ENCODE peak calls at places on chromosomes 16 and 17, in four cellular contexts. One of them, this sample, is unnamed.

GRCh38 chr16:88005968-88006367 is 54.7 kb downstream of the BANP start:
- DNase-seq in neural progenitor cell: no peak
- DNase-seq in breast epithelium: no peak
- DNase-seq in CD8-positive, alpha-beta T cell: no peak
- DNase-seq in this sample: no peak

GRCh38 chr16:87740909-87741424 is 24.8 kb downstream of the KLHDC4 start:
- DNase-seq in neural progenitor cell: no peak
- DNase-seq in breast epithelium: no peak
- DNase-seq in CD8-positive, alpha-beta T cell: no peak
- DNase-seq in this sample: no peak

GRCh38 chr17:76672270-76672851 is 28.8 kb upstream of the ST6GALNAC1 start:
- DNase-seq in neural progenitor cell: no peak
- DNase-seq in breast epithelium: no peak
- DNase-seq in CD8-positive, alpha-beta T cell: no peak
- DNase-seq in this sample: no peak

GRCh38 chr16:585351-585750 is 4.5 kb upstream of the RAB40C start:
- DNase-seq in neural progenitor cell: peak; percentile 56
- DNase-seq in breast epithelium: no peak
- DNase-seq in CD8-positive, alpha-beta T cell: no peak
- DNase-seq in this sample: no peak

GRCh38 chr17:36755586-36755985 is 154.2 kb downstream of the MRM1 start:
- DNase-seq in neural progenitor cell: peak; percentile 70
- DNase-seq in breast epithelium: no peak
- DNase-seq in CD8-positive, alpha-beta T cell: peak; percentile 25
- DNase-seq in this sample: no peak

GRCh38 chr17:60600490-60601431 is 768 bp downstream of the PPM1D start:
- DNase-seq in neural progenitor cell: peak; percentile 86
- DNase-seq in breast epithelium: peak; percentile 65
- DNase-seq in CD8-positive, alpha-beta T cell: peak; percentile 67
- DNase-seq in this sample: peak; percentile 91

GRCh38 chr17:9195961-9196668 is 174.8 kb downstream of the NTN1 start:
- DNase-seq in neural progenitor cell: peak; percentile 78
- DNase-seq in breast epithelium: peak; percentile 81
- DNase-seq in CD8-positive, alpha-beta T cell: no peak
- DNase-seq in this sample: no peak

GRCh38 chr17:40582328-40582901 is 17.1 kb upstream of the CCR7 start:
- DNase-seq in neural progenitor cell: no peak
- DNase-seq in breast epithelium: peak; percentile 83
- DNase-seq in CD8-positive, alpha-beta T cell: peak; percentile 84
- DNase-seq in this sample: no peak

GRCh38 chr16:2040450-2041105 is 7.1 kb downstream of the NTHL1 start:
- DNase-seq in neural progenitor cell: no peak
- DNase-seq in breast epithelium: no peak
- DNase-seq in CD8-positive, alpha-beta T cell: no peak
- DNase-seq in this sample: no peak

GRCh38 chr16:67652578-67653130 is 7.4 kb downstream of the ACD start:
- DNase-seq in neural progenitor cell: peak; percentile 88
- DNase-seq in breast epithelium: no peak
- DNase-seq in CD8-positive, alpha-beta T cell: no peak
- DNase-seq in this sample: no peak

GRCh38 chr16:19109288-19109664 is 4.5 kb upstream of the ITPRIPL2 start:
- DNase-seq in neural progenitor cell: no peak
- DNase-seq in breast epithelium: no peak
- DNase-seq in CD8-positive, alpha-beta T cell: no peak
- DNase-seq in this sample: no peak

GRCh38 chr16:24800586-24800985 is 45.2 kb upstream of the SLC5A11 start:
- DNase-seq in neural progenitor cell: no peak
- DNase-seq in breast epithelium: no peak
- DNase-seq in CD8-positive, alpha-beta T cell: no peak
- DNase-seq in this sample: no peak

GRCh38 chr17:77674358-77674757 is 284.1 kb upstream of the TNRC6C start:
- DNase-seq in neural progenitor cell: no peak
- DNase-seq in breast epithelium: no peak
- DNase-seq in CD8-positive, alpha-beta T cell: no peak
- DNase-seq in this sample: no peak
- H3K27me3 ChIP-seq in neural progenitor cell: no peaks in the 10 kb centered on the region
- H3K27me3 ChIP-seq in breast epithelium: no peaks in the 10 kb centered on the region
- H3K27me3 ChIP-seq in CD8-positive, alpha-beta T cell: no peaks in the 10 kb centered on the region
- H3K27me3 ChIP-seq in this sample: no peaks in the 10 kb centered on the region

GRCh38 chr17:29617125-29617480 is 5.6 kb downstream of the CORO6 start:
- DNase-seq in neural progenitor cell: peak; percentile 87
- DNase-seq in breast epithelium: peak; percentile 66
- DNase-seq in CD8-positive, alpha-beta T cell: peak; percentile 89
- DNase-seq in this sample: no peak

GRCh38 chr17:29615048-29615385 is 7.7 kb downstream of the CORO6 start:
- DNase-seq in neural progenitor cell: peak; percentile 37
- DNase-seq in breast epithelium: no peak
- DNase-seq in CD8-positive, alpha-beta T cell: peak; percentile 79
- DNase-seq in this sample: no peak

GRCh38 chr17:29614345-29615047 is 8.2 kb downstream of the CORO6 start:
- DNase-seq in neural progenitor cell: peak; percentile 62
- DNase-seq in breast epithelium: no peak
- DNase-seq in CD8-positive, alpha-beta T cell: no peak
- DNase-seq in this sample: no peak

GRCh38 chr17:29616300-29617048 is 6.2 kb downstream of the CORO6 start:
- DNase-seq in neural progenitor cell: no peak
- DNase-seq in breast epithelium: no peak
- DNase-seq in CD8-positive, alpha-beta T cell: no peak
- DNase-seq in this sample: no peak

GRCh38 chr17:29615492-29616299 is 7.0 kb downstream of the CORO6 start:
- DNase-seq in neural progenitor cell: peak; percentile 94
- DNase-seq in breast epithelium: peak; percentile 75
- DNase-seq in CD8-positive, alpha-beta T cell: peak; percentile 85
- DNase-seq in this sample: peak; percentile 87
- H3K27me3 ChIP-seq in neural progenitor cell: peaks cover 65% of the 10 kb centered on the region
- H3K27me3 ChIP-seq in breast epithelium: no peaks in the 10 kb centered on the region
- H3K27me3 ChIP-seq in CD8-positive, alpha-beta T cell: no peaks in the 10 kb centered on the region
- H3K27me3 ChIP-seq in this sample: no peaks in the 10 kb centered on the region

DNA sequence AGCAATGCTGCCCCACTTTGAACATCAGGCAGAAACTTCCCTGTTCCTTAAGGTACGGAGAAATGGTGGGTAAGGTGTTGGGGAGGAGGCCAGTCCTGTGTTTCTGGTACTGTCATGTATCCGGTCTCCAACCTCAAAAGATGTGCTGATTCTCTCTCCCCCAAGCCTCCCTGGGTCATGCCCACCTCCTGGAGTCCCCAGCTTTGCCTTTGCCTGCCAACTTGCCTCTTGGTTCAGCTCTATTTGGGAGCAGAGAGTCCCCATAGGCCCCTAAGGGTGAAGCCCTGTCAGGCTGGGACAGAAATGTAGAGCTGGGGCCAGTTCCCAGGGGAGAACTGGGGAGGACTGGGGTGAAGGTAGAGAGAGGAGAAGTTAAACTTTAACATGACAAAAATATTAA is 1.6 kb upstream of the TBX21 start:
- DNase-seq in neural progenitor cell: no peak
- DNase-seq in breast epithelium: no peak
- DNase-seq in CD8-positive, alpha-beta T cell: no peak
- DNase-seq in this sample: no peak
- H3K27me3 ChIP-seq in neural progenitor cell: peaks cover 74% of the 10 kb centered on the region
- H3K27me3 ChIP-seq in breast epithelium: peaks cover 5% of the 10 kb centered on the region
- H3K27me3 ChIP-seq in CD8-positive, alpha-beta T cell: no peaks in the 10 kb centered on the region
- H3K27me3 ChIP-seq in this sample: peaks cover 76% of the 10 kb centered on the region

GRCh38 chr16:86293897-86294296 is 216.4 kb upstream of the FOXF1 start:
- DNase-seq in neural progenitor cell: no peak
- DNase-seq in breast epithelium: no peak
- DNase-seq in CD8-positive, alpha-beta T cell: no peak
- DNase-seq in this sample: no peak

GRCh38 chr16:86296263-86296662 is 214.1 kb upstream of the FOXF1 start:
- DNase-seq in neural progenitor cell: no peak
- DNase-seq in breast epithelium: no peak
- DNase-seq in CD8-positive, alpha-beta T cell: no peak
- DNase-seq in this sample: no peak

GRCh38 chr16:86292942-86293341 is 217.4 kb upstream of the FOXF1 start:
- DNase-seq in neural progenitor cell: no peak
- DNase-seq in breast epithelium: no peak
- DNase-seq in CD8-positive, alpha-beta T cell: no peak
- DNase-seq in this sample: no peak

GRCh38 chr16:86292171-86292775 is 218.1 kb upstream of the FOXF1 start:
- DNase-seq in neural progenitor cell: no peak
- DNase-seq in breast epithelium: no peak
- DNase-seq in CD8-positive, alpha-beta T cell: no peak
- DNase-seq in this sample: no peak

GRCh38 chr16:86294535-86294934 is 215.8 kb upstream of the FOXF1 start:
- DNase-seq in neural progenitor cell: no peak
- DNase-seq in breast epithelium: no peak
- DNase-seq in CD8-positive, alpha-beta T cell: no peak
- DNase-seq in this sample: no peak
- H3K27me3 ChIP-seq in neural progenitor cell: peaks cover 97% of the 10 kb centered on the region
- H3K27me3 ChIP-seq in breast epithelium: no peaks in the 10 kb centered on the region
- H3K27me3 ChIP-seq in CD8-positive, alpha-beta T cell: peaks cover 9% of the 10 kb centered on the region
- H3K27me3 ChIP-seq in this sample: peaks cover 98% of the 10 kb centered on the region

GRCh38 chr16:3295209-3295608 is 10.0 kb downstream of the TIGD7 start:
- DNase-seq in neural progenitor cell: no peak
- DNase-seq in breast epithelium: no peak
- DNase-seq in CD8-positive, alpha-beta T cell: no peak
- DNase-seq in this sample: no peak
- H3K27me3 ChIP-seq in neural progenitor cell: no peaks in the 10 kb centered on the region
- H3K27me3 ChIP-seq in breast epithelium: no peaks in the 10 kb centered on the region
- H3K27me3 ChIP-seq in CD8-positive, alpha-beta T cell: no peaks in the 10 kb centered on the region
- H3K27me3 ChIP-seq in this sample: no peaks in the 10 kb centered on the region

GRCh38 chr17:50892101-50892776 is 26.1 kb upstream of the TOB1 start:
- DNase-seq in neural progenitor cell: no peak
- DNase-seq in breast epithelium: no peak
- DNase-seq in CD8-positive, alpha-beta T cell: no peak
- DNase-seq in this sample: no peak

GRCh38 chr17:50889528-50890118 is 23.5 kb upstream of the TOB1 start:
- DNase-seq in neural progenitor cell: no peak
- DNase-seq in breast epithelium: no peak
- DNase-seq in CD8-positive, alpha-beta T cell: no peak
- DNase-seq in this sample: no peak

GRCh38 chr17:50893183-50893993 is 27.2 kb upstream of the TOB1 start:
- DNase-seq in neural progenitor cell: peak; percentile 63
- DNase-seq in breast epithelium: no peak
- DNase-seq in CD8-positive, alpha-beta T cell: no peak
- DNase-seq in this sample: peak; percentile 53

GRCh38 chr17:50890675-50891516 is 24.7 kb upstream of the TOB1 start:
- DNase-seq in neural progenitor cell: no peak
- DNase-seq in breast epithelium: no peak
- DNase-seq in CD8-positive, alpha-beta T cell: no peak
- DNase-seq in this sample: no peak

DNA sequence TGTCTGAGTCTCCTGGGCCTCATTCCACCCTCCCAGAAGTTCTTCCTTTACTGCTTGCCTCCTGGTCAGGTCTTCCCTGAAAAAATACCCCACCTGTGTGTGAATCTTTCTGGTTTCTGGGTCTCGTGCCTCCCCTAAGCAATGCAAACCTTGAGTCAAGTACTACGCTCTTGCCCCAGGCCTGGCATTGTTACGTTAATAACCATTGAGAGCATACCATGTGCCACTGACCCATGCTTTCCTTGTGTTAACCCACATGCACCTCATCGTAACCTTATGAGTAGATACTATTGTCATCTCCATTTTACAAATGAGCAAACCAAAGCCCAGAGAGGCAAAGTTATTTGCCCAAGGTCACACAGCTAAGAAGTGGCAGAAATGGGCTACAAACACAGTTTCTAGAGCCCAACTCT is 25.4 kb upstream of the TOB1 start:
- DNase-seq in neural progenitor cell: no peak
- DNase-seq in breast epithelium: no peak
- DNase-seq in CD8-positive, alpha-beta T cell: no peak
- DNase-seq in this sample: no peak
- H3K27me3 ChIP-seq in neural progenitor cell: no peaks in the 10 kb centered on the region
- H3K27me3 ChIP-seq in breast epithelium: no peaks in the 10 kb centered on the region
- H3K27me3 ChIP-seq in CD8-positive, alpha-beta T cell: no peaks in the 10 kb centered on the region
- H3K27me3 ChIP-seq in this sample: no peaks in the 10 kb centered on the region

DNA sequence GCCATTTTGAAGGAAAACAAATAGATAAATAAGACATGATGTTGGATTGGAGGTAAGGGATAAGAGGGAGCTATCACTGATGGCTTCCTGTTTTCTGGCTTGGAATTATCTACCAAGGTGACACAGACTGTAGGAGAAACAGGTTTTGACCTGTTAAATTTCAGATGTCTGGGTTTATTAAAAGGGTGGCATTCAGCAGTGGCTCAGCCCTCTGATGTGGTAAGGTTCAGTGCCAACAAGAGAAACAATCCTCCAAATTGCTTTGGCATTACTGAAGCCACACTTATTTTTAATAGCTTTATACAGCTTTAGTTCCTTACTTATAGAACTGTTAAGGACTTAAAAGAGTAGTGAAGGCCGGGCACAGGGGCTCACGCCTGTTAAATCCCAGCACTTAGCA is 37.0 kb upstream of the AKAP1 start:
- DNase-seq in neural progenitor cell: no peak
- DNase-seq in breast epithelium: no peak
- DNase-seq in CD8-positive, alpha-beta T cell: no peak
- DNase-seq in this sample: no peak
- H3K27me3 ChIP-seq in neural progenitor cell: no peaks in the 10 kb centered on the region
- H3K27me3 ChIP-seq in breast epithelium: peaks cover 2% of the 10 kb centered on the region
- H3K27me3 ChIP-seq in CD8-positive, alpha-beta T cell: peaks cover 14% of the 10 kb centered on the region
- H3K27me3 ChIP-seq in this sample: no peaks in the 10 kb centered on the region

DNA sequence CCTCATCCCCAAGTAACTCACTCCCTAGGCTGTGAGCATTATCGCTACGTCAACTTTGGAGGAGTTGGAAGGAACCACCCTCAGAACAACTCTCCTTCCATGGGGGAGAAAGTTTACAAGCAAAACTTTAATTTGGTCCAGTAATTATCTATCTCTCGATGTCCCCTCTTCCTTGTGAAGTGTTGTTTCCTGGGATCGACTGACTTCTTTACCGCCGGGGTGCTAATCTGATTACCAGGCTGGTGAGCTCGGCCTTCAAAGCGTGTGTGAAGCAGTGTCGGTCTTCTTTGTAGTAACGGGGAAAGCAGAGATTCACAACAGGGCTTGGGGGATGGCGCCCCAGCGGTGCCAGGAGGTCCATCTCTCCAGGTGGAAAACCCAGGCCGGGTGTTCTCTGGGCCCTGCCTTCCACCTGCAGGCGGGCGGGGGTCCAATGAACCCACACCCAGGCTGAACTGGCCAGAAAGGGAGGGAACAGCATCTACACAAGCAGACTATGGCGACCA is 14.5 kb upstream of the FOXF1 start:
- DNase-seq in neural progenitor cell: peak; percentile 82
- DNase-seq in breast epithelium: no peak
- DNase-seq in CD8-positive, alpha-beta T cell: no peak
- DNase-seq in this sample: no peak
- H3K27me3 ChIP-seq in neural progenitor cell: peaks cover 100% of the 10 kb centered on the region
- H3K27me3 ChIP-seq in breast epithelium: peaks cover 9% of the 10 kb centered on the region
- H3K27me3 ChIP-seq in CD8-positive, alpha-beta T cell: peaks cover 15% of the 10 kb centered on the region
- H3K27me3 ChIP-seq in this sample: no peaks in the 10 kb centered on the region

GRCh38 chr16:55322327-55322726 is 1.7 kb upstream of the IRX6 start:
- DNase-seq in neural progenitor cell: no peak
- DNase-seq in breast epithelium: no peak
- DNase-seq in CD8-positive, alpha-beta T cell: no peak
- DNase-seq in this sample: no peak
- H3K27me3 ChIP-seq in neural progenitor cell: peaks cover 100% of the 10 kb centered on the region
- H3K27me3 ChIP-seq in breast epithelium: no peaks in the 10 kb centered on the region
- H3K27me3 ChIP-seq in CD8-positive, alpha-beta T cell: peaks cover 4% of the 10 kb centered on the region
- H3K27me3 ChIP-seq in this sample: no peaks in the 10 kb centered on the region

This sample was measured in tibial nerve.